ENCODE peak calls at places on chromosomes 13 and 19, in seven cellular contexts. B is H9, Z is mesendoderm, C is IMR-90, U is H1, M is trophoblast cell, I is neuronal stem cell. H is an unnamed sample.

GRCh38 chr19:49808762-49809154 is 4.3 kb downstream of the FUZ start:
- DNase-seq in B (peak; percentile 98), M (peak; percentile 74), Z (peak; percentile 96), C (peak; percentile 71), U (peak; percentile 99), I (peak; percentile 94), H (peak; percentile 88)

GRCh38 chr13:86960876-86961275 is 710.3 kb upstream of the SLITRK5 start:
- DNase-seq in C (peak; percentile 33), Z (no peak), U (no peak), I (no peak), M (no peak), B (no peak), H (no peak)

GRCh38 chr19:52138614-52139290 is 986 bp downstream of the ZNF616 start:
- DNase-seq in M (peak; percentile 12), B (peak; percentile 69), Z (peak; percentile 86), C (peak; percentile 19), U (peak; percentile 75), I (no peak), H (peak; percentile 37)

GRCh38 chr13:21871919-21872318 is 201.0 kb downstream of the FGF9 start:
- DNase-seq in B (no peak), Z (no peak), M (no peak), U (no peak), C (no peak), I (no peak), H (no peak)

GRCh38 chr13:78121459-78122348 is 203.1 kb upstream of the EDNRB start:
- DNase-seq in U (peak; percentile 50), Z (peak; percentile 81), C (peak; percentile 70), B (no peak), M (peak; percentile 86), I (peak; percentile 52), H (peak; percentile 61)

GRCh38 chr13:113584205-113584869 is at the start of gene TFDP1:
- DNase-seq in C (peak; percentile 79), M (peak; percentile 69), B (peak; percentile 77), Z (peak; percentile 95), U (peak; percentile 90), I (peak; percentile 84), H (peak; percentile 80)

GRCh38 chr19:18107235-18108083 is 9.9 kb downstream of the MAST3 start:
- DNase-seq in Z (no peak), B (no peak), U (no peak), C (no peak), M (no peak), I (no peak), H (no peak)

GRCh38 chr19:28010656-28011055 is 1202.3 kb downstream of the UQCRFS1 start:
- DNase-seq in U (no peak), Z (peak; percentile 22), I (no peak), C (no peak), M (no peak), B (no peak), H (no peak)

GRCh38 chr13:22175815-22176214 is 504.9 kb downstream of the FGF9 start:
- DNase-seq in B (no peak), M (no peak), Z (peak; percentile 15), I (no peak), U (no peak), C (no peak), H (no peak)

GRCh38 chr13:110912651-110913051 is 2.2 kb downstream of the ANKRD10 start:
- DNase-seq in Z (peak; percentile 22), B (no peak), I (no peak), U (no peak), C (peak; percentile 90), M (peak; percentile 54), H (peak; percentile 92)

GRCh38 chr13:100611678-100612492 is 23.3 kb upstream of the GGACT start:
- DNase-seq in Z (no peak), M (no peak), I (no peak), U (no peak), C (no peak), B (no peak), H (no peak)

GRCh38 chr13:114142640-114143490 is 10.4 kb upstream of the RASA3 start:
- DNase-seq in Z (no peak), C (peak; percentile 65), M (no peak), I (no peak), B (no peak), U (peak; percentile 46), H (peak; percentile 57)

GRCh38 chr19:491146-491741 is 5.0 kb upstream of the MADCAM1 start:
- DNase-seq in B (peak; percentile 60), I (no peak), Z (peak; percentile 36), M (peak; percentile 36), U (peak; percentile 67), C (no peak), H (no peak)

GRCh38 chr13:26037302-26037701 is 14.5 kb downstream of the SHISA2 start:
- DNase-seq in I (peak; percentile 39), Z (peak; percentile 84), M (peak; percentile 48), U (peak; percentile 90), C (no peak), B (peak; percentile 85), H (no peak)

GRCh38 chr19:12774588-12775555 is at the start of gene HOOK2:
- DNase-seq in U (peak; percentile 93), I (no peak), Z (peak; percentile 91), B (peak; percentile 98), C (no peak), M (peak; percentile 97), H (no peak)

GRCh38 chr19:33804021-33804799 is 7.5 kb downstream of the KCTD15 start:
- DNase-seq in Z (no peak), B (no peak), U (no peak), C (peak; percentile 83), I (no peak), M (no peak), H (no peak)

GRCh38 chr19:3464797-3465235 is 15.5 kb downstream of the SMIM24 start:
- DNase-seq in C (no peak), M (no peak), I (no peak), U (no peak), Z (peak; percentile 68), B (no peak), H (peak; percentile 56)

GRCh38 chr19:10602330-10603083 is 15.4 kb upstream of the AP1M2 start:
- DNase-seq in B (peak; percentile 86), C (peak; percentile 48), Z (peak; percentile 86), U (peak; percentile 89), M (peak; percentile 85), I (peak; percentile 81), H (peak; percentile 77)

GRCh38 chr19:41334793-41335192 is 18.9 kb downstream of the TGFB1 start:
- DNase-seq in B (no peak), Z (no peak), M (peak; percentile 33), I (no peak), U (no peak), C (no peak), H (no peak)

GRCh38 chr13:65461590-65461989 is 1768.5 kb downstream of the PCDH9 start:
- DNase-seq in Z (peak; percentile 6), C (peak; percentile 83), U (peak; percentile 41), I (no peak), M (no peak), B (no peak), H (peak; percentile 83)

GRCh38 chr13:42574011-42574410 is at the start of gene TNFSF11:
- DNase-seq in U (peak; percentile 81), I (no peak), Z (peak; percentile 71), C (no peak), M (no peak), B (peak; percentile 73), H (no peak)

DNA sequence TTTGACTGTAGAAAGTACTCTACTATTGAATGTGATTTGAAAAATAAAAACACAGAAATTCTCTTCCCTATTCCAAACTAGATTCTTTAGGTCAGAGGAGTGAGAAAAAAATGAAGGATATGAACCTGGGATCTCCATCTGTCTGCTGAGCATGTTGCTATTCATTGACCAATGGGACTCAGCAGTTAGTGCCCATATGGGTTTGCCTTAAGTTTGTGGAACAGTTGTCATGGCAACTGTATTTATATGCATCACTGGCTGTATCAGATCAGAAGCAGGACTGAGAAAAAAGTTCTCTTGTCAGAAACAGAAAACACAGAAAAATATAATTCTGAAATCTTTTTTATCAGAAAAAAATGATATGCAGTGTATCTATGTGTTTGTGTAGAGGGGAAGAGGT is 73.3 kb upstream of the ATXN8OS start:
- DNase-seq in I (no peak), U (no peak), C (no peak), B (no peak), M (peak; percentile 64), Z (peak; percentile 11), H (peak; percentile 30)
- H2AK5ac ChIP-seq in I (no peak overlapping the region), U (no peak overlapping the region), C (no peak overlapping the region), B (no peak overlapping the region), M (no peak overlapping the region), Z (no peak overlapping the region), H (no peak overlapping the region)

DNA sequence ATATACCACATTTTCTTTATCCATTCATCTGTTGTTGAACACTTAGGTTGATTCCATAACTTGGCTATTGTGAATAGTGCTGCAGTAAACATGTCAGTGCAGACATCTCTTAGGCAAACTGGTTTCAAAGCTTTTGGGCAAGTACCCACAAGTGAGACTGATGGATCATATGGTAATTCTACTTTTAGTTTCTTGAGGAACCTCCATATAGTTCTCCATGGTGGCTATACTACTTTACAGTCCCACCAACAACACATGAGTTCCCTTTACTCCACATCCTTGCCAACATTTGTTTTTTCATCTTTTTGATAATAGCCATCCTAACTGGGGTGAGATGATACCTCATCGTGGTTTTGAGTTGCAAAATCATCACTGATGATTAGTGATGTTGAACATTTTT is 8.5 kb downstream of the CYSLTR2 start:
- DNase-seq in I (no peak), C (no peak), U (no peak), B (no peak), M (no peak), Z (no peak), H (no peak)
- H2BK120ac ChIP-seq in I (no peak overlapping the region), C (no peak overlapping the region), U (no peak overlapping the region), B (no peak overlapping the region), M (no peak overlapping the region), Z (no peak overlapping the region), H (no peak overlapping the region)

GRCh38 chr13:40631605-40632004 is 34.8 kb downstream of the FOXO1 start:
- DNase-seq in C (no peak), U (no peak), B (no peak), M (no peak), Z (no peak), I (no peak), H (no peak)
- H3K4me1 ChIP-seq in C (no peaks in the 10 kb centered on the region), U (peaks cover 14% of the 10 kb centered on the region), B (peaks cover 2% of the 10 kb centered on the region), M (peaks cover 8% of the 10 kb centered on the region), Z (no peaks in the 10 kb centered on the region), I (no peaks in the 10 kb centered on the region), H (no peaks in the 10 kb centered on the region)

GRCh38 chr13:23980160-23980551 is 82.9 kb upstream of the C1QTNF9B start:
- DNase-seq in Z (peak; percentile 89), I (peak; percentile 85), C (peak; percentile 82), B (peak; percentile 86), U (peak; percentile 92), M (peak; percentile 96), H (peak; percentile 92)
- H2AK5ac ChIP-seq in Z (no peak overlapping the region), I (no peak overlapping the region), C (no peak overlapping the region), B (no peak overlapping the region), U (no peak overlapping the region), M (no peak overlapping the region), H (no peak overlapping the region)

DNA sequence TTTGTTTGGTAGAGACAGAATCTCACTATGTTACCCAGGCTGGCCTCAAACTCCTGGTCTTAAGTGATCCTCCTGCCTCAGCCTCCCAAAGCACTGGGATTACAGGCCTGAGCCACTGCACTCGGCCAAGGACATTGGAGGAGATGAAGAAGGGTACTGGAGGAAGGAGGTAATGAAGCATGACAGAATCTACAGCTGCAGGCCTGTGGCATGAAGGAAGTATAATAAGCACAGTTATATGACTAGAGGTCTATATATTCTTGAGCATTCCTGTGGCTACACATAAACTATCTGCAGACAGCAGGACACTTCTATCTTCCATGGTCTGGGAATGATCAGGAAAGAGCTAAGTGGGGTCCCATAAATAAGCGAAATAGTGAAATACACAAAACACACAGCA is 18.2 kb downstream of the ZNF565 start:
- DNase-seq in U (no peak), M (no peak), C (no peak), I (no peak), B (no peak), Z (no peak), H (no peak)
- H2BK120ac ChIP-seq in U (no peak overlapping the region), M (no peak overlapping the region), C (no peak overlapping the region), I (no peak overlapping the region), B (no peak overlapping the region), Z (no peak overlapping the region), H (no peak overlapping the region)

H was measured in mesenchymal stem cell.